ENCODE peak calls at places on chromosomes 6 and 20, in eight cellular contexts. I, W, A, Y, O, R, H and X are unnamed samples.

GRCh38 chr6:160069050-160069454 is 52.6 kb upstream of the SLC22A1 start:
- DNase-seq in A (no peak), R (no peak), W (no peak), Y (no peak), I (no peak), H (no peak), O (no peak), X (no peak)

GRCh38 chr6:166936079-166936787 is 20.1 kb downstream of the RNASET2 start:
- DNase-seq in I (no peak), Y (no peak), O (no peak), A (no peak), H (no peak), W (no peak), R (no peak), X (no peak)

GRCh38 chr20:46348972-46349741 is 40.9 kb upstream of the CDH22 start:
- DNase-seq in A (peak; percentile 57), Y (peak; percentile 20), O (peak; percentile 16), I (peak; percentile 74), W (peak; percentile 83), R (peak; percentile 52), H (peak; percentile 67), X (peak; percentile 18)

GRCh38 chr6:74115674-74116073 is 419.7 kb downstream of the CD109 start:
- DNase-seq in O (no peak), I (no peak), W (no peak), H (no peak), R (no peak), A (no peak), Y (no peak), X (no peak)

GRCh38 chr20:2656471-2657117 is 4.2 kb downstream of the NOP56 start:
- DNase-seq in H (no peak), W (no peak), R (no peak), Y (no peak), I (no peak), A (no peak), O (no peak), X (no peak)

GRCh38 chr6:37717836-37718251 is 20.2 kb upstream of the MDGA1 start:
- DNase-seq in R (peak; percentile 70), W (no peak), I (no peak), O (no peak), H (no peak), A (no peak), Y (peak; percentile 56), X (no peak)

GRCh38 chr6:41976794-41977484 is 35.3 kb upstream of the CCND3 start:
- DNase-seq in W (peak; percentile 48), O (no peak), A (no peak), I (no peak), Y (peak; percentile 60), H (peak; percentile 50), R (peak; percentile 22), X (no peak)

GRCh38 chr6:148700713-148701392 is 46.0 kb upstream of the UST start:
- DNase-seq in Y (peak; percentile 18), I (no peak), W (peak; percentile 37), O (no peak), A (no peak), R (peak; percentile 40), H (peak; percentile 5), X (no peak)

GRCh38 chr6:70844301-70844700 is 112.6 kb downstream of the B3GAT2 start:
- DNase-seq in R (no peak), H (no peak), A (no peak), I (no peak), Y (no peak), O (no peak), W (no peak), X (no peak)

GRCh38 chr6:47655719-47656595 is 42.4 kb upstream of the ADGRF4 start:
- DNase-seq in Y (peak; percentile 2), A (no peak), R (peak; percentile 87), W (peak; percentile 64), H (no peak), I (no peak), O (no peak), X (no peak)

GRCh38 chr6:168210239-168211107 is 109.1 kb downstream of the DACT2 start:
- DNase-seq in A (no peak), W (no peak), R (no peak), Y (no peak), H (no peak), O (no peak), I (no peak), X (no peak)

GRCh38 chr6:56970849-56971248 is 15.9 kb downstream of the BEND6 start:
- DNase-seq in Y (no peak), O (no peak), R (no peak), H (no peak), A (no peak), W (no peak), I (no peak), X (no peak)

GRCh38 chr6:138945354-138945753 is 42.7 kb downstream of the REPS1 start:
- DNase-seq in Y (no peak), I (no peak), H (peak; percentile 12), O (no peak), W (peak; percentile 5), R (no peak), A (no peak), X (no peak)

GRCh38 chr6:18997375-18997826 is 610.3 kb downstream of the RNF144B start:
- DNase-seq in W (peak; percentile 36), I (no peak), A (no peak), R (peak; percentile 71), Y (peak; percentile 22), H (peak; percentile 5), O (no peak), X (peak; percentile 20)